ENCODE peak calls at places on chromosomes 11 and 22, in eight cellular contexts. I is PC-3, E is left ventricle myocardium inferior, G is endothelial cell of umbilical vein, W is lower lobe of right lung, Y is progenitor cell of endocrine pancreas, R is right lobe of liver, X is foreskin fibroblast. C is an unnamed sample.

GRCh38 chr22:45019861-45020655 is 10.3 kb upstream of the PHF21B start:
- DNase-seq in I (no peak), E (no peak), G (no peak), W (no peak), Y (no peak), R (no peak), X (no peak), C (no peak)

GRCh38 chr11:69353696-69354544 is 60.0 kb downstream of the MYEOV start:
- DNase-seq in I (no peak), E (no peak), G (no peak), W (peak), Y (no peak), R (peak), X (no peak), C (no peak)

GRCh38 chr11:118872403-118872821 is 11.3 kb upstream of the CXCR5 start:
- DNase-seq in I (no peak), E (no peak), G (no peak), W (no peak), Y (no peak), R (no peak), X (no peak), C (no peak)

GRCh38 chr11:118200497-118200896 is 24.1 kb upstream of the SCN2B start:
- DNase-seq in I (no peak), E (no peak), G (no peak), W (no peak), Y (no peak), R (no peak), X (no peak), C (no peak)

GRCh38 chr11:28384418-28384817 is 276.2 kb downstream of the METTL15 start:
- DNase-seq in I (peak), E (no peak), G (no peak), W (no peak), Y (no peak), R (no peak), X (peak), C (no peak)

GRCh38 chr11:123330071-123330470 is 100.0 kb upstream of the GRAMD1B start:
- DNase-seq in I (no peak), E (no peak), G (peak), W (no peak), Y (no peak), R (no peak), X (no peak), C (no peak)

GRCh38 chr22:49925525-49926128 is 7.2 kb downstream of the CRELD2 start:
- DNase-seq in I (no peak), E (no peak), G (no peak), W (no peak), Y (no peak), R (no peak), X (no peak), C (no peak)

GRCh38 chr11:28223577-28223976 is 115.4 kb downstream of the METTL15 start:
- DNase-seq in I (no peak), E (no peak), G (no peak), W (no peak), Y (no peak), R (no peak), X (no peak), C (no peak)

GRCh38 chr22:19119949-19120348 is 2.3 kb downstream of the DGCR2 start:
- DNase-seq in I (no peak), E (no peak), G (no peak), W (no peak), Y (no peak), R (no peak), X (no peak), C (no peak)

GRCh38 chr22:49677495-49677889 is 150.2 kb downstream of the BRD1 start:
- DNase-seq in I (no peak), E (no peak), G (no peak), W (peak), Y (no peak), R (no peak), X (no peak), C (no peak)

GRCh38 chr11:1854949-1855885 is 2.3 kb downstream of the LSP1 start:
- DNase-seq in I (no peak), E (no peak), G (no peak), W (no peak), Y (no peak), R (no peak), X (no peak), C (no peak)

GRCh38 chr11:122917311-122917710 is 34.8 kb downstream of the JHY start:
- DNase-seq in I (peak), E (no peak), G (no peak), W (no peak), Y (no peak), R (no peak), X (no peak), C (no peak)

GRCh38 chr11:38019072-38019775 is 1421.2 kb upstream of the RAG2 start:
- DNase-seq in I (peak), E (no peak), G (no peak), W (no peak), Y (no peak), R (no peak), X (no peak), C (no peak)

GRCh38 chr11:134524876-134525845 is 113.1 kb upstream of the B3GAT1 start:
- DNase-seq in I (no peak), E (peak), G (no peak), W (peak), Y (no peak), R (peak), X (no peak), C (no peak)

GRCh38 chr22:36762687-36763260 is 13.1 kb downstream of the IFT27 start:
- DNase-seq in I (no peak), E (peak), G (no peak), W (peak), Y (no peak), R (no peak), X (peak), C (no peak)

DNA sequence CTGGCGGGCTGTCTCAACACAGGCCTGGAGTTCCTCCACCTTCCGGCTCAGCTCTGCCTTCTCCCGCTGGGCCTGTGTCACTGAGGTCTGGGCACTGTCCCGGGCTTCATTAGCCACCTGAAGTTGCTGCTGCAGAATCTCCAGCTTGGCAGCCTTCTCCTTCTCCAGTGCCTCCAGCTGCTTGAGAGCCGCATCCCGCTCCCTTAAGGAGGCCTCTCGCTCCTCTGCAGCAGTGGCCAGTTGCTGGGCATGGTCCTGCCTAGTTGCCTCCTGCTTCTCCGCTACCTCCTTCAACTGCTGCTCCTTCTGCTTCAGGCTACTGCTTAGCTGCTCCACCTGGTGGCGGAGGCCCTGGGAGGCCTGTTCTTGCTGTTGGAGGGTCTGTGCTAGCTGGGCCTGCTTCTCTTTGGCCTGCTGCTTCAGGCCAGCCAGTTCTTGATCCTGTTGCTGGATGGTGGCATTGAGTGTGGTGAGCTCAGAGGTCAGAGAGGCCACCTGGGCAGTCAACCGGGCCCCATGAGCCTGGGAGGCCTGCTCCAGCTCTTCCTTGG is 16.9 kb downstream of the IL18BP start:
- DNase-seq in I (peak), E (no peak), G (no peak), W (no peak), Y (no peak), R (no peak), X (no peak), C (no peak)
- TF ChIP-seq CTCF in I (peak), E (peak), G (peak), W (no peak), Y (peak), R (peak), X (peak), C (peak)

DNA sequence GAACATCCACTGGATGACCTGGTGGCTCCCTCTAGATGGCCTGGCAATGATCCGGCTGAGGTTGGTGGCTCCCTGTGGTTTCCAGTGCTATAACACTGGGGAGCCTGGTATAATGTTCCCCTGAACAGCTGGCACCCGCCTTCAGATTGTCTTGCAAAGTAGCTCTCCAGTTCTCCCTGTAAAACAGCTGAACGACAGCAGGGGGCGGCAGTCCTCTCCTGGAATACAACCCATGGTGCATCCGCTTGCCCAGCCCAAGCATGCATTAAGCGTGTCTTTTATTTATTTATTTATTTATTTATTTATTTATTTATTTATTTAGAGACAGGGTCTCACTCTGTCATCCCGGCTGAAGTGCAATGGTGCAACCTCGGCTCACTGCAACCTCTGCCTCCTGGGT is 258.9 kb downstream of the BUD13 start:
- DNase-seq in I (peak), E (peak), G (peak), W (no peak), Y (peak), R (peak), X (peak), C (peak)
- TF ChIP-seq CTCF in I (peak), E (peak), G (peak), W (peak), Y (peak), R (peak), X (peak), C (peak)

GRCh38 chr11:8768625-8769333 is 86.2 kb downstream of the RPL27A start:
- DNase-seq in I (peak), E (peak), G (no peak), W (no peak), Y (no peak), R (peak), X (peak), C (no peak)
- TF ChIP-seq CTCF in I (peak), E (peak), G (peak), W (peak), Y (no peak), R (no peak), X (peak), C (no peak)

GRCh38 chr11:80724366-80724765 is 1283.5 kb upstream of the TENM4 start:
- DNase-seq in I (no peak), E (no peak), G (no peak), W (no peak), Y (no peak), R (no peak), X (no peak), C (no peak)

GRCh38 chr11:80722616-80723015 is 1281.8 kb upstream of the TENM4 start:
- DNase-seq in I (peak), E (no peak), G (peak), W (no peak), Y (no peak), R (no peak), X (no peak), C (no peak)

GRCh38 chr11:80726236-80726635 is 1285.4 kb upstream of the TENM4 start:
- DNase-seq in I (no peak), E (no peak), G (peak), W (no peak), Y (no peak), R (no peak), X (no peak), C (no peak)

GRCh38 chr11:80727315-80727714 is 1286.5 kb upstream of the TENM4 start:
- DNase-seq in I (peak), E (no peak), G (no peak), W (no peak), Y (no peak), R (no peak), X (no peak), C (no peak)
- TF ChIP-seq CTCF in I (peak), E (peak), G (peak), W (no peak), Y (peak), R (no peak), X (peak), C (peak)

C was measured in neural crest cell.